ENCODE peak calls at places on chromosomes 6 and 20, in four cellular contexts. O is ovary, D is esophagus muscularis mucosa, L is A549. U is an unnamed sample.

GRCh38 chr20:36126836-36127529 is 27.6 kb upstream of the EPB41L1 start:
- DNase-seq in O (no peak), D (no peak), L (no peak), U (no peak)

GRCh38 chr6:89239338-89239737 is 22.2 kb upstream of the GABRR1 start:
- DNase-seq in O (no peak), D (peak; percentile 62), L (no peak), U (no peak)

GRCh38 chr20:2657674-2658073 is 5.2 kb downstream of the NOP56 start:
- DNase-seq in O (no peak), D (no peak), L (no peak), U (no peak)

GRCh38 chr6:75156186-75156878 is 49.5 kb downstream of the COL12A1 start:
- DNase-seq in O (no peak), D (no peak), L (no peak), U (no peak)

GRCh38 chr20:38460040-38460623 is 12.5 kb upstream of the RALGAPB start:
- DNase-seq in O (no peak), D (no peak), L (peak; percentile 88), U (no peak)

GRCh38 chr20:19252670-19253120 is 40.3 kb downstream of the SLC24A3 start:
- DNase-seq in O (no peak), D (peak; percentile 92), L (no peak), U (no peak)

GRCh38 chr6:16137451-16137801 is 8.5 kb downstream of the MYLIP start:
- DNase-seq in O (no peak), D (no peak), L (no peak), U (no peak)

GRCh38 chr6:105806486-105806920 is 279.6 kb upstream of the PRDM1 start:
- DNase-seq in O (no peak), D (no peak), L (peak; percentile 79), U (no peak)

GRCh38 chr20:20267685-20268429 is 100.0 kb upstream of the INSM1 start:
- DNase-seq in O (no peak), D (no peak), L (no peak), U (no peak)

GRCh38 chr20:62344782-62345181 is 22.3 kb downstream of the LAMA5 start:
- DNase-seq in O (no peak), D (no peak), L (no peak), U (no peak)

GRCh38 chr20:44407402-44408184 is 52.1 kb downstream of the HNF4A start:
- DNase-seq in O (no peak), D (no peak), L (peak; percentile 80), U (peak; percentile 89)

GRCh38 chr6:44494011-44494501 is 106.5 kb downstream of the CDC5L start:
- DNase-seq in O (no peak), D (no peak), L (peak; percentile 71), U (no peak)

GRCh38 chr6:41691426-41692079 is 43.9 kb downstream of the TFEB start:
- DNase-seq in O (no peak), D (no peak), L (no peak), U (no peak)

GRCh38 chr20:46977909-46978588 is 83.4 kb downstream of the EYA2 start:
- DNase-seq in O (no peak), D (no peak), L (no peak), U (no peak)

GRCh38 chr20:6828794-6829423 is 61.4 kb downstream of the BMP2 start:
- DNase-seq in O (peak; percentile 12), D (no peak), L (peak; percentile 63), U (peak; percentile 52)

GRCh38 chr20:31822421-31823330 is 3.5 kb downstream of the MYLK2 start:
- DNase-seq in O (peak; percentile 69), D (no peak), L (peak; percentile 62), U (peak; percentile 86)

GRCh38 chr20:37914672-37915433 is 11.9 kb downstream of the VSTM2L start:
- DNase-seq in O (no peak), D (no peak), L (no peak), U (no peak)

GRCh38 chr6:106117579-106117978 is 31.4 kb downstream of the PRDM1 start:
- DNase-seq in O (no peak), D (no peak), L (no peak), U (no peak)

GRCh38 chr6:29967379-29968010 is 25.2 kb downstream of the HLA-A start:
- DNase-seq in O (no peak), D (no peak), L (no peak), U (no peak)

GRCh38 chr6:139239137-139239536 is 52.7 kb downstream of the TXLNB start:
- DNase-seq in O (peak; percentile 41), D (no peak), L (no peak), U (no peak)

GRCh38 chr6:43138267-43138666 is 32.8 kb upstream of the SRF start:
- DNase-seq in O (no peak), D (no peak), L (no peak), U (no peak)

GRCh38 chr20:32031007-32031958 is 20.8 kb upstream of the HCK start:
- DNase-seq in O (peak; percentile 56), D (peak; percentile 94), L (peak; percentile 89), U (peak; percentile 84)

GRCh38 chr6:160249687-160250086 is 8.9 kb downstream of the SLC22A2 start:
- DNase-seq in O (no peak), D (no peak), L (no peak), U (no peak)

GRCh38 chr6:51120016-51120415 is 301.3 kb downstream of the TFAP2B start:
- DNase-seq in O (no peak), D (no peak), L (no peak), U (no peak)

GRCh38 chr6:11315743-11316437 is 83.4 kb upstream of the NEDD9 start:
- DNase-seq in O (no peak), D (no peak), L (peak; percentile 95), U (no peak)

GRCh38 chr6:72865467-72865866 is 243.6 kb downstream of the KCNQ5 start:
- DNase-seq in O (no peak), D (no peak), L (no peak), U (no peak)

GRCh38 chr6:75930954-75931689 is 141.3 kb downstream of the IMPG1 start:
- DNase-seq in O (no peak), D (no peak), L (no peak), U (no peak)

GRCh38 chr20:20743511-20744169 is 31.2 kb upstream of the RALGAPA2 start:
- DNase-seq in O (peak; percentile 65), D (no peak), L (no peak), U (no peak)

GRCh38 chr20:7859371-7859802 is 80.9 kb downstream of the HAO1 start:
- DNase-seq in O (no peak), D (no peak), L (peak; percentile 61), U (no peak)

GRCh38 chr6:148667395-148667794 is 79.4 kb upstream of the UST start:
- DNase-seq in O (no peak), D (no peak), L (no peak), U (no peak)
- H3K9me3 ChIP-seq in O (peaks cover 5% of the 10 kb centered on the region), D (no peaks in the 10 kb centered on the region), L (peaks cover 8% of the 10 kb centered on the region), U (peaks cover 14% of the 10 kb centered on the region)

GRCh38 chr20:63957690-63958441 is 1.6 kb upstream of the UCKL1 start:
- DNase-seq in O (no peak), D (no peak), L (peak; percentile 23), U (peak; percentile 90)
- H3K4me3 ChIP-seq in O (no peak overlapping the region), D (no peak overlapping the region), L (peak overlapping the region; percentile 70), U (no peak overlapping the region)

DNA sequence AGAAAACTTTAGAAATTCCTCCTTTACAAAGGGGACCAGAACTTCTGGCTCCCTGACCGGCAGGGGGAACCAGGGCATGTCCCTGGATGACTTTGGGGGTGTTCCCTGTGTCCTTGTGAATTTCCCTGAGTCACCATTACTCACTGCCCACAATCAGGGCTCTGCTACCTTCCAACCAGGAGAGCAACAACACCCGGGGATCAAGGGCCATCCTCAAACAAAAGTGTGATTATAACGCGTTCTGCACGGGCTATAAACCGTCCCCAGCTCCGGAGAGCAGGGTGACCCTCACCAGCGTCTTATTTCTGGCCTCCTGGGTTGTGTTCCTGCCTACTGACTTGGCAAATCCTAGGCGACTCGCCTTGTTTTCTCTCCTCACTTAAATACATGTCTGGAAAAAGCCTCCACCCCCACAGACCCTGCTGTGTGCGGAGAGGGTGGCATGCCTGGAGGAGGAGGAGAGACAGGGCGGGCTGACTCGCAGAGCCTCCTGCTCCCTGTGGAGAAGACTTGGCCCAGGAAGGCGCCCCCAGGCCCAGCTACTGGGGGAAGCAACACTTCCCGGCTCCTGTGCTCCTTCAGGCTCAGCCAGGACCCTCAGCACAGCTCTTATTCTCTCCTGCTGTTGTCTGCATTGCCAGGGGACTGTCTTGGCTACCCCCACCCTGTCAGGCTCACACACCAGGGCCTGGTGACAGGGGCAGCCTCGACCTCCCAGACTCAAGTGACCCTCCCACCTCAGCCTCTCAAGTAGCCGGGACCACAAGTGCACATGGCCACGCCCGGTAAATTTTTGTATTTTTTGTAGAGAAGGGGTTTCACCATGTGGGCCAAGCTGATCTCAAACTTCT is 54.1 kb downstream of the FGD2 start:
- DNase-seq in O (peak; percentile 76), D (no peak), L (peak; percentile 95), U (no peak)
- TF ChIP-seq POLR2A in O (no peak), D (no peak), L (peak; percentile 11), U (peak; percentile 10)

GRCh38 chr6:140541288-140541687 is 1166.8 kb upstream of the CITED2 start:
- DNase-seq in O (no peak), D (no peak), L (no peak), U (no peak)
- H3K9me3 ChIP-seq in O (no peaks in the 10 kb centered on the region), D (no peaks in the 10 kb centered on the region), L (peaks cover 3% of the 10 kb centered on the region), U (no peaks in the 10 kb centered on the region)

DNA sequence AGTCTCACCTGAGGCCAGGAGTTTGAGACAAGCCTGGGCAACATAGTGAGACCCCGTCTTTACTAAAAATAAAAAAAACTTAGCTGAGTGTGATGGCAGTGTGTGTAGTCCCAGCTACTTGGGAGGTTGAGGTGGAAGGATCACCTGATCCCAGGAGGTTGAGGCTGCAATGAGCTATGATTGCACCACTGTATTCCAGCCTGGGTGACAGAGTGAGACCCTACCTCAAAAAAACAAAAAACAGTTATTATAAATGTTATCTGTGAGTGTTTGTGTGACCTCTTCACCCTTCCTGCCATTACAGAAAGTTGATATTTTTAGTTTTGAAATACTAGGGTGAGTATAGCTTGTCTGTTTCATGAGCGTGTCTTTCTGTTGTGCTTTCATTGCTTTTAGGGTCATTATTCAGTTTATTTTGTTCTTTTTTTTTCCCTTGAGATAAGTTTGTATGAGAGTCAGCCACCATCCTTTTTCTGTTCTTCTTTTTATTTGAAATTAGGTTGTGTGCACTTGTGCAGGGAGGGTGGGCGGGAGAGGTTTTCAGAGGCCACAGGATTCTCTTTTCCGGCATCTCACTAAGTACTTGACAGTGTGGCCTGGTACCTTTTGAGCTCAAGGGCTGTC is 26.2 kb downstream of the CDYL start:
- DNase-seq in O (no peak), D (no peak), L (no peak), U (no peak)
- H3K4me3 ChIP-seq in O (no peak overlapping the region), D (no peak overlapping the region), L (no peak overlapping the region), U (no peak overlapping the region)

GRCh38 chr20:51064160-51064559 is 41.3 kb upstream of the KCNG1 start:
- DNase-seq in O (no peak), D (no peak), L (no peak), U (no peak)
- TF ChIP-seq POLR2A in O (no peak), D (no peak), L (no peak), U (no peak)